ENCODE peak calls at places on chromosomes 12 and 14, in ten cellular contexts. S is breast epithelium, H is endothelial cell of umbilical vein, G is thyroid gland, Y is IMR-90, R is HCT116, F is upper lobe of left lung, A is A549, C is stomach, D is heart left ventricle. K is an unnamed sample.

GRCh38 chr12:91331371-91331770 is 148.8 kb upstream of the DCN start:
- DNase-seq in S (no peak), H (no peak), G (no peak), Y (no peak), R (no peak), F (no peak), A (no peak), C (no peak), D (no peak), K (no peak)

GRCh38 chr14:72565200-72565599 is 328.7 kb downstream of the DPF3 start:
- DNase-seq in S (no peak), H (no peak), G (no peak), Y (no peak), R (no peak), F (no peak), A (no peak), C (no peak), D (no peak), K (no peak)

GRCh38 chr12:48542300-48542928 is 17.0 kb downstream of the OR8S1 start:
- DNase-seq in S (no peak), H (peak; percentile 41), G (peak; percentile 28), Y (peak; percentile 31), R (peak; percentile 23), F (peak; percentile 44), A (peak; percentile 59), C (peak; percentile 53), D (no peak), K (peak; percentile 27)

GRCh38 chr12:1907652-1908611 is 10.5 kb downstream of the CACNA2D4 start:
- DNase-seq in S (peak; percentile 54), H (peak; percentile 6), G (peak; percentile 14), Y (no peak), R (no peak), F (no peak), A (peak; percentile 63), C (peak; percentile 26), D (peak; percentile 61), K (peak; percentile 70)

GRCh38 chr14:71932229-71932951 is at the start of gene RGS6:
- DNase-seq in S (no peak), H (no peak), G (no peak), Y (no peak), R (peak; percentile 43), F (peak; percentile 26), A (peak; percentile 40), C (peak; percentile 28), D (no peak), K (peak; percentile 69)

GRCh38 chr14:104659146-104659545 is 30.3 kb upstream of the INF2 start:
- DNase-seq in S (no peak), H (no peak), G (no peak), Y (no peak), R (no peak), F (no peak), A (no peak), C (no peak), D (no peak), K (no peak)

GRCh38 chr12:99915251-99916082 is 69.3 kb downstream of the ANKS1B start:
- DNase-seq in S (no peak), H (no peak), G (no peak), Y (peak; percentile 65), R (no peak), F (no peak), A (peak; percentile 81), C (no peak), D (no peak), K (no peak)

GRCh38 chr12:94618995-94619695 is 31.2 kb downstream of the TMCC3 start:
- DNase-seq in S (no peak), H (peak; percentile 68), G (no peak), Y (peak; percentile 93), R (peak; percentile 63), F (no peak), A (peak; percentile 27), C (no peak), D (no peak), K (no peak)

GRCh38 chr12:70590051-70590450 is 47.2 kb downstream of the PTPRB start:
- DNase-seq in S (peak; percentile 69), H (peak; percentile 80), G (peak; percentile 85), Y (peak; percentile 77), R (peak; percentile 62), F (peak; percentile 67), A (peak; percentile 77), C (peak; percentile 77), D (peak; percentile 77), K (peak; percentile 63)

GRCh38 chr14:77009014-77009413 is 19.5 kb downstream of the IRF2BPL start:
- DNase-seq in S (peak; percentile 76), H (no peak), G (no peak), Y (no peak), R (no peak), F (no peak), A (no peak), C (no peak), D (no peak), K (no peak)

GRCh38 chr14:77008541-77008940 is 20.0 kb downstream of the IRF2BPL start:
- DNase-seq in S (no peak), H (no peak), G (no peak), Y (no peak), R (no peak), F (no peak), A (no peak), C (no peak), D (no peak), K (no peak)

GRCh38 chr14:77007339-77007974 is 21.1 kb downstream of the IRF2BPL start:
- DNase-seq in S (peak; percentile 83), H (no peak), G (peak; percentile 72), Y (no peak), R (no peak), F (peak; percentile 50), A (no peak), C (no peak), D (no peak), K (no peak)

GRCh38 chr14:77006127-77006526 is 22.4 kb downstream of the IRF2BPL start:
- DNase-seq in S (no peak), H (no peak), G (peak; percentile 61), Y (no peak), R (no peak), F (no peak), A (no peak), C (no peak), D (no peak), K (no peak)

GRCh38 chr14:77007975-77008421 is 20.5 kb downstream of the IRF2BPL start:
- DNase-seq in S (peak; percentile 94), H (no peak), G (peak; percentile 99), Y (no peak), R (no peak), F (peak; percentile 92), A (no peak), C (peak; percentile 96), D (peak; percentile 70), K (no peak)
- TF ChIP-seq POLR2A in S (no peak), H (no peak), G (peak; percentile 74), Y (no peak), R (no peak), F (no peak), A (no peak), C (no peak), D (no peak), K (no peak)

GRCh38 chr12:83197483-83197914 is 510.8 kb downstream of the TMTC2 start:
- DNase-seq in S (no peak), H (no peak), G (no peak), Y (no peak), R (no peak), F (no peak), A (no peak), C (no peak), D (no peak), K (no peak)

GRCh38 chr12:83196694-83197350 is 510.1 kb downstream of the TMTC2 start:
- DNase-seq in S (no peak), H (no peak), G (no peak), Y (no peak), R (no peak), F (no peak), A (no peak), C (no peak), D (no peak), K (no peak)

GRCh38 chr12:83198291-83198690 is 511.6 kb downstream of the TMTC2 start:
- DNase-seq in S (no peak), H (no peak), G (no peak), Y (no peak), R (no peak), F (no peak), A (no peak), C (no peak), D (no peak), K (no peak)

DNA sequence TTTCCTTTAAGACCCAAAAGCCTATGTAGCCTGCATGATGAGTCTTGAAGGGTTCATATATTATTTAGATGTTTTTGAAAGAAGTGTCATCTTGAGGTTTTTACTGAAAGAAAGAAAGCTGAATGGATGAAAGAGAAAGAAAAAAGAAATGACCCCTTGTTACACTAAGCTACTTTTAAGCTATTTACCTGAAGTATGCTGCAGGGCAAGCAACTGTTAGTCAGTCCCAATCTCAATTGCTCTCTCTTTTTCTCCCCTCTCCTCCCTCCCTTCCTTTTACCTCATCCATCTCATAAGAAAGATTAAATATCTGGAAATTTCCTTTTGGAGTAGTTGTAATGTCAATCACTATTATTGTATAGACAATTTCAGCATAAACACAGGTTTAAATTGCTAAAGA is 512.4 kb downstream of the TMTC2 start:
- DNase-seq in S (no peak), H (no peak), G (no peak), Y (no peak), R (no peak), F (no peak), A (no peak), C (no peak), D (no peak), K (no peak)
- TF ChIP-seq POLR2A in S (no peak), H (no peak), G (no peak), Y (no peak), R (no peak), F (no peak), A (no peak), C (no peak), D (no peak), K (no peak)

GRCh38 chr14:23301969-23302289 is 730 bp downstream of the PPP1R3E start:
- DNase-seq in S (no peak), H (no peak), G (no peak), Y (no peak), R (no peak), F (no peak), A (no peak), C (no peak), D (no peak), K (no peak)
- TF ChIP-seq POLR2A in S (peak; percentile 80), H (no peak), G (no peak), Y (peak; percentile 8), R (peak; percentile 46), F (peak; percentile 93), A (peak; percentile 90), C (peak; percentile 88), D (no peak), K (peak; percentile 89)

DNA sequence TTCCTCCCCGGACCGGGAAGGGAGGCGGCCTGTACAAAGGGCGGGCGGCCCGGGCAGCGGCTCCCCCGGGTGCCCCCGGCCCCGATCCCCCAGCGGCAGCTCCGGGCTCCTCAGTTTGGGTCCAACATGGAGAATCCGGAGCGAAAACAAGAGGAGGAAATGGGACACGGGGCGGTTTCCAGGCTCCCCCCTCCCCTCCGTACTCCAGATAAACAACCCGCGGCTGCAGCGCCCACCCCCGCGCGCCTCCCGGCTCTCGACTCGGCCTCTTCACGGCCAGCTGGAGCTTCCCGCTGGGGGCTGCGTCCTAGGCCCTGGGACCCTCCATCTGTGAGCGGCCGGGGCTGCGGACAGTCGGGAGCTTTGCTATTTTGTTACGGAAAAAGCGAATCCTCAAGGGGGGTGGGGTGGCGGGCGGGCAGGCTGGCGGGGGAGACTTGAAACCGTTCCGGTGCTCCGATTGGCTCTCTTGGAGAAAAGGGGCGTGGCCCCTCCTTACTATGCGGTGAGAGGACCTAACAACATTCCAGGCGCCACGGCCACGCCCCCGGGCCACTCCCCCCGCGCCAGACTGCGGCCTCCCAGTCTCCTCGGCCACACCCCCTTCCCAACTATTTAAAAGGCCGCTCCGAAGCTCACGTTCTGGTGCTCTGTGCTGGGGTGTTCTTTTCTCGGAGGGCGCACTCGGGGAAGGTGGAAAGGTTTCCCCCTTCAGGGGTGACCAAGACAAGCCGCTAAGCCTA is at the start of gene CTDSP2:
- DNase-seq in S (peak; percentile 100), H (peak; percentile 96), G (peak; percentile 100), Y (peak; percentile 98), R (peak; percentile 96), F (peak; percentile 100), A (peak; percentile 99), C (peak; percentile 100), D (peak; percentile 100), K (peak; percentile 93)
- TF ChIP-seq POLR2A in S (peak; percentile 34), H (peak; percentile 52), G (peak; percentile 95), Y (peak; percentile 62), R (peak; percentile 61), F (peak; percentile 89), A (peak; percentile 44), C (no peak), D (peak; percentile 54), K (no peak)